ENCODE peak calls at places on chromosomes 5 and 9, in nine cellular contexts. One of them, this sample, is unnamed.

GRCh38 chr9:109705515-109705914 is 74.5 kb upstream of the PALM2AKAP2 start:
- DNase-seq in OCI-M1: peak; percentile 25
- DNase-seq in RWPE1: peak; percentile 21
- DNase-seq in astrocyte: peak; percentile 38
- DNase-seq in fibroblast of pulmonary artery: peak; percentile 40
- DNase-seq in H7: peak; percentile 5
- DNase-seq in T-helper 1 cell: no peak
- DNase-seq in putamen: no peak
- DNase-seq in NB4: peak; percentile 2
- DNase-seq in this sample: no peak

GRCh38 chr9:23608456-23608855 is 217.6 kb downstream of the ELAVL2 start:
- DNase-seq in astrocyte: no peak
- DNase-seq in putamen: no peak
- DNase-seq in H7: no peak
- DNase-seq in OCI-M1: no peak
- DNase-seq in fibroblast of pulmonary artery: no peak
- DNase-seq in NB4: no peak
- DNase-seq in T-helper 1 cell: no peak
- DNase-seq in RWPE1: no peak
- DNase-seq in this sample: no peak

GRCh38 chr9:127809562-127810377 is 7.1 kb downstream of the FPGS start:
- DNase-seq in T-helper 1 cell: no peak
- DNase-seq in astrocyte: no peak
- DNase-seq in OCI-M1: no peak
- DNase-seq in fibroblast of pulmonary artery: no peak
- DNase-seq in RWPE1: peak; percentile 75
- DNase-seq in H7: peak; percentile 99
- DNase-seq in putamen: no peak
- DNase-seq in NB4: no peak
- DNase-seq in this sample: no peak

GRCh38 chr9:115614931-115615401 is 497.0 kb upstream of the TNC start:
- DNase-seq in fibroblast of pulmonary artery: no peak
- DNase-seq in H7: no peak
- DNase-seq in RWPE1: no peak
- DNase-seq in astrocyte: no peak
- DNase-seq in T-helper 1 cell: no peak
- DNase-seq in putamen: no peak
- DNase-seq in OCI-M1: no peak
- DNase-seq in NB4: no peak
- DNase-seq in this sample: no peak

GRCh38 chr5:107304671-107305070 is 366.1 kb downstream of the EFNA5 start:
- DNase-seq in astrocyte: no peak
- DNase-seq in H7: no peak
- DNase-seq in NB4: no peak
- DNase-seq in OCI-M1: no peak
- DNase-seq in RWPE1: no peak
- DNase-seq in fibroblast of pulmonary artery: no peak
- DNase-seq in putamen: no peak
- DNase-seq in T-helper 1 cell: no peak
- DNase-seq in this sample: no peak

GRCh38 chr5:172285226-172286143 is 1.9 kb upstream of the UBTD2 start:
- DNase-seq in putamen: peak; percentile 28
- DNase-seq in RWPE1: no peak
- DNase-seq in astrocyte: no peak
- DNase-seq in OCI-M1: no peak
- DNase-seq in T-helper 1 cell: no peak
- DNase-seq in NB4: peak; percentile 18
- DNase-seq in fibroblast of pulmonary artery: no peak
- DNase-seq in H7: peak; percentile 27
- DNase-seq in this sample: no peak

GRCh38 chr9:19465571-19466267 is 56.9 kb downstream of the ACER2 start:
- DNase-seq in putamen: no peak
- DNase-seq in H7: no peak
- DNase-seq in astrocyte: no peak
- DNase-seq in fibroblast of pulmonary artery: no peak
- DNase-seq in T-helper 1 cell: no peak
- DNase-seq in NB4: no peak
- DNase-seq in RWPE1: no peak
- DNase-seq in OCI-M1: no peak
- DNase-seq in this sample: no peak

GRCh38 chr5:128436825-128437224 is 101.2 kb downstream of the FBN2 start:
- DNase-seq in RWPE1: peak; percentile 63
- DNase-seq in fibroblast of pulmonary artery: peak; percentile 68
- DNase-seq in putamen: no peak
- DNase-seq in T-helper 1 cell: no peak
- DNase-seq in astrocyte: peak; percentile 75
- DNase-seq in OCI-M1: no peak
- DNase-seq in NB4: no peak
- DNase-seq in H7: no peak
- DNase-seq in this sample: no peak

GRCh38 chr5:138705007-138705406 is 48.2 kb upstream of the CTNNA1 start:
- DNase-seq in RWPE1: no peak
- DNase-seq in fibroblast of pulmonary artery: no peak
- DNase-seq in H7: no peak
- DNase-seq in astrocyte: no peak
- DNase-seq in NB4: no peak
- DNase-seq in putamen: no peak
- DNase-seq in T-helper 1 cell: no peak
- DNase-seq in OCI-M1: no peak
- DNase-seq in this sample: no peak

GRCh38 chr9:76634356-76635054 is 129.7 kb upstream of the PCA3 start:
- DNase-seq in T-helper 1 cell: no peak
- DNase-seq in NB4: peak; percentile 64
- DNase-seq in OCI-M1: peak; percentile 81
- DNase-seq in fibroblast of pulmonary artery: peak; percentile 83
- DNase-seq in H7: no peak
- DNase-seq in astrocyte: peak; percentile 80
- DNase-seq in RWPE1: peak; percentile 26
- DNase-seq in putamen: no peak
- DNase-seq in this sample: no peak

GRCh38 chr5:168706655-168707069 is 127.5 kb upstream of the PANK3 start:
- DNase-seq in putamen: peak; percentile 41
- DNase-seq in fibroblast of pulmonary artery: peak; percentile 56
- DNase-seq in RWPE1: peak; percentile 41
- DNase-seq in OCI-M1: peak; percentile 52
- DNase-seq in astrocyte: peak; percentile 29
- DNase-seq in H7: peak; percentile 78
- DNase-seq in NB4: peak; percentile 47
- DNase-seq in T-helper 1 cell: no peak
- DNase-seq in this sample: no peak

GRCh38 chr5:7047862-7048261 is 334.6 kb downstream of the TENT4A start:
- DNase-seq in H7: no peak
- DNase-seq in RWPE1: no peak
- DNase-seq in astrocyte: no peak
- DNase-seq in putamen: no peak
- DNase-seq in T-helper 1 cell: no peak
- DNase-seq in fibroblast of pulmonary artery: no peak
- DNase-seq in OCI-M1: no peak
- DNase-seq in NB4: no peak
- DNase-seq in this sample: no peak

GRCh38 chr5:165209101-165209727 is 1703.8 kb downstream of the MAT2B start:
- DNase-seq in fibroblast of pulmonary artery: peak; percentile 52
- DNase-seq in putamen: peak; percentile 19
- DNase-seq in OCI-M1: peak; percentile 79
- DNase-seq in T-helper 1 cell: no peak
- DNase-seq in RWPE1: peak; percentile 34
- DNase-seq in H7: peak; percentile 22
- DNase-seq in astrocyte: peak; percentile 24
- DNase-seq in NB4: peak; percentile 68
- DNase-seq in this sample: peak; percentile 60

GRCh38 chr5:95686661-95687060 is 3.9 kb upstream of the SPATA9 start:
- DNase-seq in H7: no peak
- DNase-seq in fibroblast of pulmonary artery: no peak
- DNase-seq in putamen: no peak
- DNase-seq in NB4: no peak
- DNase-seq in OCI-M1: no peak
- DNase-seq in RWPE1: no peak
- DNase-seq in astrocyte: peak; percentile 22
- DNase-seq in T-helper 1 cell: no peak
- DNase-seq in this sample: no peak

GRCh38 chr5:116046823-116047222 is 14.6 kb downstream of the ARL14EPL start:
- DNase-seq in astrocyte: no peak
- DNase-seq in fibroblast of pulmonary artery: no peak
- DNase-seq in RWPE1: no peak
- DNase-seq in OCI-M1: no peak
- DNase-seq in H7: no peak
- DNase-seq in putamen: no peak
- DNase-seq in NB4: no peak
- DNase-seq in T-helper 1 cell: no peak
- DNase-seq in this sample: no peak

GRCh38 chr9:38287420-38287985 is 105.0 kb upstream of the ALDH1B1 start:
- DNase-seq in fibroblast of pulmonary artery: no peak
- DNase-seq in putamen: no peak
- DNase-seq in NB4: no peak
- DNase-seq in OCI-M1: no peak
- DNase-seq in T-helper 1 cell: no peak
- DNase-seq in astrocyte: no peak
- DNase-seq in RWPE1: peak; percentile 57
- DNase-seq in H7: no peak
- DNase-seq in this sample: no peak

GRCh38 chr5:160747963-160748362 is 104.0 kb downstream of the ATP10B start:
- DNase-seq in RWPE1: no peak
- DNase-seq in H7: no peak
- DNase-seq in NB4: no peak
- DNase-seq in T-helper 1 cell: no peak
- DNase-seq in putamen: no peak
- DNase-seq in astrocyte: no peak
- DNase-seq in OCI-M1: no peak
- DNase-seq in fibroblast of pulmonary artery: no peak
- DNase-seq in this sample: no peak

GRCh38 chr5:26749829-26750228 is 288.6 kb downstream of the CDH9 start:
- DNase-seq in fibroblast of pulmonary artery: no peak
- DNase-seq in RWPE1: no peak
- DNase-seq in astrocyte: no peak
- DNase-seq in OCI-M1: no peak
- DNase-seq in NB4: no peak
- DNase-seq in putamen: no peak
- DNase-seq in T-helper 1 cell: no peak
- DNase-seq in H7: no peak
- DNase-seq in this sample: no peak

GRCh38 chr5:2848634-2849033 is 97.2 kb upstream of the IRX2 start:
- DNase-seq in OCI-M1: no peak
- DNase-seq in astrocyte: no peak
- DNase-seq in RWPE1: peak; percentile 41
- DNase-seq in T-helper 1 cell: no peak
- DNase-seq in H7: peak; percentile 59
- DNase-seq in putamen: no peak
- DNase-seq in fibroblast of pulmonary artery: peak; percentile 0
- DNase-seq in NB4: no peak
- DNase-seq in this sample: no peak

GRCh38 chr9:19918630-19919029 is 129.8 kb upstream of the SLC24A2 start:
- DNase-seq in astrocyte: no peak
- DNase-seq in RWPE1: no peak
- DNase-seq in T-helper 1 cell: no peak
- DNase-seq in NB4: peak; percentile 58
- DNase-seq in fibroblast of pulmonary artery: no peak
- DNase-seq in putamen: no peak
- DNase-seq in OCI-M1: peak; percentile 55
- DNase-seq in H7: no peak
- DNase-seq in this sample: no peak

GRCh38 chr9:98580956-98581355 is 127.8 kb downstream of the GABBR2 start:
- DNase-seq in H7: no peak
- DNase-seq in astrocyte: no peak
- DNase-seq in NB4: no peak
- DNase-seq in RWPE1: no peak
- DNase-seq in T-helper 1 cell: no peak
- DNase-seq in putamen: no peak
- DNase-seq in fibroblast of pulmonary artery: no peak
- DNase-seq in OCI-M1: no peak
- DNase-seq in this sample: no peak

GRCh38 chr5:72509401-72509800 is 2.2 kb upstream of the ZNF366 start:
- DNase-seq in astrocyte: no peak
- DNase-seq in RWPE1: no peak
- DNase-seq in putamen: peak; percentile 30
- DNase-seq in OCI-M1: no peak
- DNase-seq in H7: no peak
- DNase-seq in fibroblast of pulmonary artery: no peak
- DNase-seq in T-helper 1 cell: no peak
- DNase-seq in NB4: no peak
- DNase-seq in this sample: no peak

GRCh38 chr9:77569335-77569734 is 78.8 kb downstream of the GNA14 start:
- DNase-seq in putamen: no peak
- DNase-seq in H7: no peak
- DNase-seq in OCI-M1: no peak
- DNase-seq in fibroblast of pulmonary artery: no peak
- DNase-seq in RWPE1: no peak
- DNase-seq in NB4: no peak
- DNase-seq in T-helper 1 cell: no peak
- DNase-seq in astrocyte: no peak
- DNase-seq in this sample: no peak

This sample was measured in AML-193.